ENCODE peak calls at places on chromosomes 3 and 15, in six cellular contexts. One of them, this sample, is unnamed.

GRCh38 chr3:156274791-156275190 is 154.4 kb downstream of the KCNAB1 start:
- DNase-seq in upper lobe of left lung: no peak
- DNase-seq in transverse colon: no peak
- DNase-seq in endothelial cell of umbilical vein: no peak
- DNase-seq in GM12892: no peak
- DNase-seq in Panc1: no peak
- DNase-seq in this sample: no peak

GRCh38 chr15:88526247-88526879 is 20.1 kb downstream of the DET1 start:
- DNase-seq in upper lobe of left lung: no peak
- DNase-seq in transverse colon: no peak
- DNase-seq in endothelial cell of umbilical vein: no peak
- DNase-seq in GM12892: no peak
- DNase-seq in Panc1: no peak
- DNase-seq in this sample: no peak

GRCh38 chr3:55690746-55691540 is 203.8 kb upstream of the WNT5A start:
- DNase-seq in upper lobe of left lung: peak; percentile 64
- DNase-seq in transverse colon: no peak
- DNase-seq in endothelial cell of umbilical vein: no peak
- DNase-seq in GM12892: no peak
- DNase-seq in Panc1: no peak
- DNase-seq in this sample: no peak

GRCh38 chr3:76131396-76132153 is 346.2 kb upstream of the ZNF717 start:
- DNase-seq in upper lobe of left lung: no peak
- DNase-seq in transverse colon: no peak
- DNase-seq in endothelial cell of umbilical vein: no peak
- DNase-seq in GM12892: no peak
- DNase-seq in Panc1: no peak
- DNase-seq in this sample: no peak

GRCh38 chr3:48685603-48686511 is at the start of gene NCKIPSD:
- DNase-seq in upper lobe of left lung: peak; percentile 94
- DNase-seq in transverse colon: peak; percentile 92
- DNase-seq in endothelial cell of umbilical vein: peak; percentile 84
- DNase-seq in GM12892: peak; percentile 96
- DNase-seq in Panc1: no peak
- DNase-seq in this sample: peak; percentile 94

GRCh38 chr3:183774631-183775030 is 50.7 kb downstream of the MAP6D1 start:
- DNase-seq in upper lobe of left lung: no peak
- DNase-seq in transverse colon: no peak
- DNase-seq in endothelial cell of umbilical vein: no peak
- DNase-seq in GM12892: no peak
- DNase-seq in Panc1: no peak
- DNase-seq in this sample: no peak

GRCh38 chr15:83160741-83161140 is 46.9 kb downstream of the HDGFL3 start:
- DNase-seq in upper lobe of left lung: no peak
- DNase-seq in transverse colon: no peak
- DNase-seq in endothelial cell of umbilical vein: no peak
- DNase-seq in GM12892: no peak
- DNase-seq in Panc1: no peak
- DNase-seq in this sample: no peak

GRCh38 chr15:74983725-74984231 is 11.6 kb upstream of the SCAMP5 start:
- DNase-seq in upper lobe of left lung: no peak
- DNase-seq in transverse colon: no peak
- DNase-seq in endothelial cell of umbilical vein: no peak
- DNase-seq in GM12892: no peak
- DNase-seq in Panc1: no peak
- DNase-seq in this sample: no peak

DNA sequence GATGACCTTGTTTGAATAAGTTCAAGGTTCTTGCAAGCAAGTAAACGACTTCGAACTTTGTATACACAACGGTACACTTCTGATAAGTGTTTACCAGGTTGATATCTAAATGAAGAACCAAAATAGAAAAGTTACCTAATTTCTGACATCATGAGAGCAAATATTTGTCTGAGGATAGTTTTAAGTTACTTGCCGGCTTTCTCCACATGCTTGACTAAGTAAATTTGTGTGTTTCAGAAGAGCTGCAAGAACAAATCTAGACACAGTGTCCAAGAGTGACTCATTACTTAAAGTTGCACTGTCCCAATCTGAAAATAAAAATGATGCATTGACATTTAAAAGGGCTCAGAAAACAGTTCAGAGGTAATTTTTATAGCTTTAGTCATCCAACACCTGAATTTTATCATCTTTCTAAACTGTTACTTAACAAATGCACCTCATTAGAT is 115.1 kb downstream of the HERC1 start:
- DNase-seq in upper lobe of left lung: no peak
- DNase-seq in transverse colon: no peak
- DNase-seq in endothelial cell of umbilical vein: no peak
- DNase-seq in GM12892: no peak
- DNase-seq in Panc1: no peak
- DNase-seq in this sample: no peak
- TF ChIP-seq POLR2AphosphoS5 in upper lobe of left lung: no peak
- TF ChIP-seq POLR2AphosphoS5 in transverse colon: no peak
- TF ChIP-seq POLR2AphosphoS5 in endothelial cell of umbilical vein: no peak
- TF ChIP-seq POLR2AphosphoS5 in GM12892: no peak
- TF ChIP-seq POLR2AphosphoS5 in Panc1: no peak
- TF ChIP-seq POLR2AphosphoS5 in this sample: no peak

GRCh38 chr15:55990986-55991385 is 2.4 kb downstream of the NEDD4 start:
- DNase-seq in upper lobe of left lung: no peak
- DNase-seq in transverse colon: no peak
- DNase-seq in endothelial cell of umbilical vein: no peak
- DNase-seq in GM12892: no peak
- DNase-seq in Panc1: no peak
- DNase-seq in this sample: no peak

GRCh38 chr15:55992769-55993110 is 672 bp downstream of the NEDD4 start:
- DNase-seq in upper lobe of left lung: no peak
- DNase-seq in transverse colon: no peak
- DNase-seq in endothelial cell of umbilical vein: no peak
- DNase-seq in GM12892: no peak
- DNase-seq in Panc1: no peak
- DNase-seq in this sample: no peak

GRCh38 chr15:55991841-55992768 is 1.3 kb downstream of the NEDD4 start:
- DNase-seq in upper lobe of left lung: no peak
- DNase-seq in transverse colon: no peak
- DNase-seq in endothelial cell of umbilical vein: peak; percentile 67
- DNase-seq in GM12892: no peak
- DNase-seq in Panc1: no peak
- DNase-seq in this sample: no peak

GRCh38 chr15:55993804-55994539 is 560 bp upstream of the NEDD4 start:
- DNase-seq in upper lobe of left lung: no peak
- DNase-seq in transverse colon: no peak
- DNase-seq in endothelial cell of umbilical vein: peak; percentile 70
- DNase-seq in GM12892: peak; percentile 9
- DNase-seq in Panc1: no peak
- DNase-seq in this sample: no peak

DNA sequence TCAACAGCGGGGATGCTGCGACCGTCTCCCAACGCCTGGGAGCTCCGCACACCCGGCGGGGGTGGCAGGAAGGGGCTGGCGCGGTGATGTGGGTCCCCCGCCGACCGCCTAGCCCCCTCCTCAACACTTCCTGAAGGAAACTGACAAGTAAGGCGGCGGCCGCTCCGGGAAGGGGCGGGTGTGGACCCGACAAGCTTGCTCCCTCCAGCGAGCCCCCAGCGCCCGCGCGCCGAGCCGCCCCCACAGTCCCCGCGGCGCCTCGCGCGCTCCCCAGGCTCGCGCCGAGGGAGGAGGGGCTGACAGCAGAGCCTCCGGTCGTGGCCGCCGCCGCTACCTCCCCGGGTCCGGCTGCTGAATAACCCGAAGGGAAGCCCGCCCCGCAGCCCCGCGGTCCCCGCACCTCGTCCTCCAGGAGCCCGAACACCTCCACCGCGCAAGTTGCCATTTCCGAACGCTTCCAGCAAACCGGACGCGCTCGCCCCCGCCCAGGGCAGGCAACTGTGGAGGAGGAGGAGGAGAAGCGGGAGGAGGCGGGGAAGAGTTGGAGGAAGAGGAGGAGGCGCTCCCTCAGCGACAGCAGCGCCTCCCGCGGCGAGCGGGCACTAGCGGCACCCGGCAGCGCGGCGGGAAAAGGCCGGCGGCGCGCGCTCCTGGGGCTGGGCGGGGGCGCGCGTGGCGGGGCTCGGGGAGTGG is at the start of gene NEDD4:
- DNase-seq in upper lobe of left lung: peak; percentile 88
- DNase-seq in transverse colon: peak; percentile 82
- DNase-seq in endothelial cell of umbilical vein: peak; percentile 92
- DNase-seq in GM12892: peak; percentile 81
- DNase-seq in Panc1: no peak
- DNase-seq in this sample: peak; percentile 94
- TF ChIP-seq POLR2AphosphoS5 in upper lobe of left lung: peak; percentile 61
- TF ChIP-seq POLR2AphosphoS5 in transverse colon: peak; percentile 45
- TF ChIP-seq POLR2AphosphoS5 in endothelial cell of umbilical vein: peak; percentile 73
- TF ChIP-seq POLR2AphosphoS5 in GM12892: no peak
- TF ChIP-seq POLR2AphosphoS5 in Panc1: peak; percentile 64
- TF ChIP-seq POLR2AphosphoS5 in this sample: peak; percentile 83

GRCh38 chr3:10761583-10761982 is 54.4 kb upstream of the SLC6A11 start:
- DNase-seq in upper lobe of left lung: no peak
- DNase-seq in transverse colon: no peak
- DNase-seq in endothelial cell of umbilical vein: no peak
- DNase-seq in GM12892: no peak
- DNase-seq in Panc1: no peak
- DNase-seq in this sample: no peak
- TF ChIP-seq POLR2AphosphoS5 in upper lobe of left lung: no peak
- TF ChIP-seq POLR2AphosphoS5 in transverse colon: no peak
- TF ChIP-seq POLR2AphosphoS5 in endothelial cell of umbilical vein: no peak
- TF ChIP-seq POLR2AphosphoS5 in GM12892: no peak
- TF ChIP-seq POLR2AphosphoS5 in Panc1: no peak
- TF ChIP-seq POLR2AphosphoS5 in this sample: no peak

DNA sequence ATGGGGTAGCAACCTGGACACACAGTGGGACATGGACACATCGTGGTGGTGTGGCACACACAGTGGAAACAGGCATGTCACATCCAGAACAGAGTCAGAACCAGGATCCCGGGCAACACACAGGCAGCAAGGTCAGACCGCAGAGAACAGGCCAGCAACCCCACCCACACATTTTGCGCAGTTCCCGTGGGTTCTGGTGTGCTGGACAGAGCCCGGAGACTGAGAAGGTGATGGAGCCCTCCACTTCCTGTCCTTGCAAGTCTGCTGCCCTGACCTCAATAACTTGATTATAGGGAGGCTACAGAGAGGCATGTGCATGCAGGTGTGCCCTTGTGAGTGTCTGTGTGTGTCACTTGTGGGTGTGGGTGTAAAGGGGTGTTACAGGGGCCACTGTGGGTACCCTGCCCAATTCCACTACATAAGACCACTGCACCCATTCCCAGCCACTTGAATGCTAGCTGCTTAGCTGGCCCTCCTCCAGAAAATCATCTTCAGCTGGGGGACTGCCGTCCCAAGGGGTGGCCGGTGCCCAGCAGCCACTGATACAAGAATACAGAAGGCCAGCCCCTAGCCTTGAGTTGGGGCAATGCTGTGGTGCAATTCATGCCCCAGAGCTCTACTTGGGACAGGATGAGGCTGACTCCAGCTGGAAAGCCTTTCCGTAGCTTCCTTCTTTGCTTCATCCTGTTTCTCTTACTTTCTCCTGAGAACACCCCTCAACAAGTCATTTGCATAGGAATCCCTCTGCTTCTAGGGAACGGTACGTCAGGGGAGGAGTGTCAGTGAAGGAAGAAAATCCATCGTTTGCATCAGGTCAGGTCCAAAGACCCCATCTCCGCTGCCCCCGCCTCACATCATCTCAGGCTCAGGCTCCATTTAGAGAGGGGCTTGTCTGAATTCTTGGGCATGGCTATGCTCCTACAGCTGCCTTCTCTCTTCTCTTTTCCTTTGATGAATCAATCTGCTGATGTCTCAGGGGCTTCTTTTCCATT is 72.1 kb downstream of the SCN5A start:
- DNase-seq in upper lobe of left lung: no peak
- DNase-seq in transverse colon: no peak
- DNase-seq in endothelial cell of umbilical vein: no peak
- DNase-seq in GM12892: no peak
- DNase-seq in Panc1: no peak
- DNase-seq in this sample: peak; percentile 62
- TF ChIP-seq POLR2AphosphoS5 in upper lobe of left lung: no peak
- TF ChIP-seq POLR2AphosphoS5 in transverse colon: no peak
- TF ChIP-seq POLR2AphosphoS5 in endothelial cell of umbilical vein: no peak
- TF ChIP-seq POLR2AphosphoS5 in GM12892: no peak
- TF ChIP-seq POLR2AphosphoS5 in Panc1: no peak
- TF ChIP-seq POLR2AphosphoS5 in this sample: no peak

GRCh38 chr3:144164352-144164751 is 192.7 kb downstream of the DIPK2A start:
- DNase-seq in upper lobe of left lung: no peak
- DNase-seq in transverse colon: no peak
- DNase-seq in endothelial cell of umbilical vein: no peak
- DNase-seq in GM12892: no peak
- DNase-seq in Panc1: no peak
- DNase-seq in this sample: no peak

GRCh38 chr3:144162042-144162441 is 190.4 kb downstream of the DIPK2A start:
- DNase-seq in upper lobe of left lung: no peak
- DNase-seq in transverse colon: no peak
- DNase-seq in endothelial cell of umbilical vein: peak; percentile 59
- DNase-seq in GM12892: no peak
- DNase-seq in Panc1: peak; percentile 68
- DNase-seq in this sample: no peak

DNA sequence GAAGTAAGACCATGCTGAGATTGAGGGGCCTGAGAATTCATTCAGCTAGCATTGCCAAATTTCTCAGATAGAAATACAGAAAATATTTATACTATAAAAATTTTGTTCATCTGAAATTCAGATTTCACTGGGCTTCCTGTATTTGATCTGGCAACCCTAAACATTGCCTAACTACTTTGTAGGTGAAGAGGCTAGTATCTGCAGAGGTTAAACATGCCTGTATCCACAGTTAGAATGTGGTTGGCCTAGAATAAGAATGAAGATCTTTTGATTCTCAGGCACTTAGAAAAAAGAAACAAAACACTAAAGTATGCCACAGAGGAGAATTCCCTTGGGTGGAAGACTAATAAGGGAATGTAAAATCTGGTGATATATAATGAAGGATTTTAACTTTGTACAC is 189.0 kb downstream of the DIPK2A start:
- DNase-seq in upper lobe of left lung: no peak
- DNase-seq in transverse colon: no peak
- DNase-seq in endothelial cell of umbilical vein: no peak
- DNase-seq in GM12892: no peak
- DNase-seq in Panc1: no peak
- DNase-seq in this sample: no peak
- TF ChIP-seq POLR2AphosphoS5 in upper lobe of left lung: no peak
- TF ChIP-seq POLR2AphosphoS5 in transverse colon: no peak
- TF ChIP-seq POLR2AphosphoS5 in endothelial cell of umbilical vein: no peak
- TF ChIP-seq POLR2AphosphoS5 in GM12892: no peak
- TF ChIP-seq POLR2AphosphoS5 in Panc1: no peak
- TF ChIP-seq POLR2AphosphoS5 in this sample: no peak

GRCh38 chr3:171092467-171092911 is 66.0 kb upstream of the SLC2A2 start:
- DNase-seq in upper lobe of left lung: no peak
- DNase-seq in transverse colon: no peak
- DNase-seq in endothelial cell of umbilical vein: no peak
- DNase-seq in GM12892: no peak
- DNase-seq in Panc1: no peak
- DNase-seq in this sample: no peak
- TF ChIP-seq POLR2AphosphoS5 in upper lobe of left lung: no peak
- TF ChIP-seq POLR2AphosphoS5 in transverse colon: peak; percentile 35
- TF ChIP-seq POLR2AphosphoS5 in endothelial cell of umbilical vein: no peak
- TF ChIP-seq POLR2AphosphoS5 in GM12892: no peak
- TF ChIP-seq POLR2AphosphoS5 in Panc1: no peak
- TF ChIP-seq POLR2AphosphoS5 in this sample: peak; percentile 29

DNA sequence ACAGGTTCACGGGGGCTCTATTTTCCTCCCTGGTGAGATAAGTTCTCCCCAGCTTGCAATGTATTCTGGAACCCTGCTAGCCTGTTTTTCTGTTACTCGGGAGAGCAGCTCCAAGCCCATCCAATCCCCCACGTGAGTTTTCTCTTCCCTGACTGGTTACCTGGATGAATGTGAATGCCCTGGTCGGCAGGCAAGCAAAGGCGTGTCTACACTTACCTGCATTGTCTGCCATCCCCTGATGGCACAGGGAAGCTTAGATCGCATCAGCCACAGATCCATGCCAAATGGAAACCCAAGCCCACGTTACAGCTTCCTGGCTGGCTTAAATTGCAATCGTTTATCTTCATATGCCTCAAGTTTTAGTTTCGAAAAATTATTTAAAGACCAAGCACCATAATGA is 149.9 kb downstream of the FOXP1 start:
- DNase-seq in upper lobe of left lung: no peak
- DNase-seq in transverse colon: no peak
- DNase-seq in endothelial cell of umbilical vein: no peak
- DNase-seq in GM12892: no peak
- DNase-seq in Panc1: no peak
- DNase-seq in this sample: no peak
- TF ChIP-seq POLR2AphosphoS5 in upper lobe of left lung: no peak
- TF ChIP-seq POLR2AphosphoS5 in transverse colon: no peak
- TF ChIP-seq POLR2AphosphoS5 in endothelial cell of umbilical vein: no peak
- TF ChIP-seq POLR2AphosphoS5 in GM12892: no peak
- TF ChIP-seq POLR2AphosphoS5 in Panc1: no peak
- TF ChIP-seq POLR2AphosphoS5 in this sample: no peak